ENCODE peak calls at places on chromosome 4, in nine cellular contexts. M is HCT116, D is cardiac muscle cell, B is AG04450, Y is upper lobe of left lung, A is tibial nerve, O is SJCRH30, H is SK-N-SH, N is pancreas. T is an unnamed sample. For H3K9me3, the result is how much of the 10 kb centered on the place peaks cover.

GRCh38 chr4:113446019-113446418 is 315.5 kb downstream of the CAMK2D start:
- DNase-seq in M (peak), D (peak), B (no peak), Y (no peak), A (no peak), O (peak), H (no peak), N (no peak), T (no peak)

GRCh38 chr4:76950846-76951321 is 1.3 kb downstream of the SEPTIN11 start:
- DNase-seq in M (no peak), D (peak), B (no peak), Y (no peak), A (no peak), O (peak), H (peak), N (peak), T (peak)

GRCh38 chr4:111991797-111992196 is 153.5 kb upstream of the FAM241A start:
- DNase-seq in M (peak), D (peak), B (peak), Y (no peak), A (no peak), O (no peak), H (no peak), N (no peak), T (no peak)

GRCh38 chr4:6195602-6196319 is 4.6 kb downstream of the JAKMIP1 start:
- DNase-seq in M (no peak), D (no peak), B (no peak), Y (no peak), A (no peak), O (no peak), H (no peak), N (no peak), T (no peak)

GRCh38 chr4:13504374-13504773 is 20.2 kb upstream of the RAB28 start:
- DNase-seq in M (no peak), D (no peak), B (no peak), Y (no peak), A (no peak), O (no peak), H (no peak), N (no peak), T (no peak)

GRCh38 chr4:184805462-184806245 is 20.1 kb downstream of the ACSL1 start:
- DNase-seq in M (no peak), D (no peak), B (no peak), Y (peak), A (peak), O (no peak), H (peak), N (peak), T (peak)

GRCh38 chr4:186685744-186686143 is 37.9 kb downstream of the FAT1 start:
- DNase-seq in M (peak), D (peak), B (peak), Y (no peak), A (no peak), O (no peak), H (no peak), N (no peak), T (no peak)

GRCh38 chr4:47349323-47349722 is 114.2 kb downstream of the COMMD8 start:
- DNase-seq in M (no peak), D (no peak), B (peak), Y (no peak), A (no peak), O (no peak), H (no peak), N (no peak), T (no peak)

GRCh38 chr4:78612398-78613005 is 60.9 kb downstream of the ANXA3 start:
- DNase-seq in M (no peak), D (peak), B (peak), Y (no peak), A (no peak), O (no peak), H (peak), N (no peak), T (no peak)

GRCh38 chr4:152352645-152353116 is 183.2 kb downstream of the FBXW7 start:
- DNase-seq in M (peak), D (peak), B (peak), Y (no peak), A (peak), O (peak), H (peak), N (no peak), T (peak)

GRCh38 chr4:111943796-111944203 is 201.5 kb upstream of the FAM241A start:
- DNase-seq in M (peak), D (peak), B (no peak), Y (no peak), A (no peak), O (peak), H (peak), N (peak), T (no peak)

GRCh38 chr4:117692538-117692937 is 341.7 kb upstream of the NDST3 start:
- DNase-seq in M (no peak), D (no peak), B (no peak), Y (no peak), A (no peak), O (peak), H (no peak), N (no peak), T (no peak)

GRCh38 chr4:101931619-101932018 is 141.1 kb downstream of the BANK1 start:
- DNase-seq in M (no peak), D (no peak), B (no peak), Y (no peak), A (no peak), O (no peak), H (no peak), N (no peak), T (no peak)

GRCh38 chr4:170801771-170802170 is 712.0 kb upstream of the AADAT start:
- DNase-seq in M (no peak), D (no peak), B (no peak), Y (no peak), A (no peak), O (no peak), H (no peak), N (no peak), T (no peak)

GRCh38 chr4:163048447-163048846 is 118.2 kb downstream of the NAF1 start:
- DNase-seq in M (peak), D (peak), B (no peak), Y (no peak), A (no peak), O (peak), H (peak), N (peak), T (no peak)

GRCh38 chr4:83850435-83850834 is 314.5 kb downstream of the GPAT3 start:
- DNase-seq in M (no peak), D (no peak), B (no peak), Y (no peak), A (no peak), O (no peak), H (no peak), N (no peak), T (no peak)

GRCh38 chr4:113024373-113024772 is 25.1 kb upstream of the ANK2 start:
- DNase-seq in M (no peak), D (no peak), B (no peak), Y (no peak), A (no peak), O (no peak), H (no peak), N (no peak), T (no peak)

GRCh38 chr4:4782969-4783368 is 76.5 kb upstream of the MSX1 start:
- DNase-seq in M (no peak), D (peak), B (no peak), Y (no peak), A (no peak), O (no peak), H (no peak), N (no peak), T (no peak)

GRCh38 chr4:181966084-181966483 is 277.1 kb upstream of the TENM3 start:
- DNase-seq in M (no peak), D (no peak), B (no peak), Y (no peak), A (no peak), O (peak), H (peak), N (no peak), T (no peak)

GRCh38 chr4:123477804-123478209 is 81.2 kb downstream of the SPRY1 start:
- DNase-seq in M (no peak), D (peak), B (no peak), Y (no peak), A (no peak), O (peak), H (no peak), N (no peak), T (no peak)

GRCh38 chr4:118989098-118990080 is 100.7 kb downstream of the SYNPO2 start:
- DNase-seq in M (no peak), D (peak), B (no peak), Y (no peak), A (no peak), O (no peak), H (no peak), N (no peak), T (no peak)

GRCh38 chr4:99808260-99808857 is 8.3 kb upstream of the DAPP1 start:
- DNase-seq in M (peak), D (peak), B (no peak), Y (no peak), A (peak), O (peak), H (peak), N (peak), T (peak)

GRCh38 chr4:115190529-115190928 is 77.1 kb upstream of the NDST4 start:
- DNase-seq in M (no peak), D (no peak), B (no peak), Y (no peak), A (no peak), O (no peak), H (no peak), N (no peak), T (no peak)

GRCh38 chr4:139918994-139919393 is 235.0 kb downstream of the MAML3 start:
- DNase-seq in M (no peak), D (no peak), B (no peak), Y (no peak), A (no peak), O (no peak), H (no peak), N (no peak), T (no peak)

GRCh38 chr4:108166038-108166437 is 2.7 kb downstream of the LEF1 start:
- DNase-seq in M (no peak), D (no peak), B (no peak), Y (no peak), A (no peak), O (no peak), H (no peak), N (no peak), T (no peak)

GRCh38 chr4:22483551-22483981 is 32.3 kb downstream of the ADGRA3 start:
- DNase-seq in M (no peak), D (peak), B (peak), Y (no peak), A (no peak), O (no peak), H (no peak), N (no peak), T (no peak)

GRCh38 chr4:8756816-8757215 is 114.8 kb downstream of the HMX1 start:
- DNase-seq in M (no peak), D (no peak), B (no peak), Y (no peak), A (no peak), O (no peak), H (no peak), N (peak), T (no peak)

GRCh38 chr4:8846046-8846720 is 25.5 kb downstream of the HMX1 start:
- DNase-seq in M (no peak), D (no peak), B (no peak), Y (no peak), A (no peak), O (no peak), H (peak), N (no peak), T (no peak)

GRCh38 chr4:165403667-165404066 is 24.9 kb downstream of the CPE start:
- DNase-seq in M (no peak), D (no peak), B (no peak), Y (no peak), A (no peak), O (no peak), H (peak), N (no peak), T (no peak)

GRCh38 chr4:1711055-1711905 is 839 bp downstream of the SLBP start:
- DNase-seq in M (no peak), D (peak), B (no peak), Y (no peak), A (no peak), O (peak), H (no peak), N (peak), T (peak)

GRCh38 chr4:151169900-151170299 is 70.5 kb downstream of the RPS3A start:
- DNase-seq in M (no peak), D (peak), B (peak), Y (no peak), A (no peak), O (no peak), H (peak), N (no peak), T (no peak)

GRCh38 chr4:89021062-89021461 is 35.9 kb downstream of the FAM13A start:
- DNase-seq in M (no peak), D (no peak), B (no peak), Y (no peak), A (no peak), O (no peak), H (no peak), N (no peak), T (no peak)

GRCh38 chr4:64781737-64782326 is 372.6 kb upstream of the TECRL start:
- DNase-seq in M (no peak), D (peak), B (no peak), Y (no peak), A (no peak), O (no peak), H (peak), N (no peak), T (no peak)

GRCh38 chr4:8721621-8722020 is 129.1 kb downstream of the CPZ start:
- DNase-seq in M (no peak), D (no peak), B (no peak), Y (no peak), A (no peak), O (no peak), H (no peak), N (no peak), T (no peak)

GRCh38 chr4:128354205-128354821 is 66.7 kb upstream of the PGRMC2 start:
- DNase-seq in M (no peak), D (peak), B (peak), Y (no peak), A (no peak), O (peak), H (peak), N (no peak), T (peak)

DNA sequence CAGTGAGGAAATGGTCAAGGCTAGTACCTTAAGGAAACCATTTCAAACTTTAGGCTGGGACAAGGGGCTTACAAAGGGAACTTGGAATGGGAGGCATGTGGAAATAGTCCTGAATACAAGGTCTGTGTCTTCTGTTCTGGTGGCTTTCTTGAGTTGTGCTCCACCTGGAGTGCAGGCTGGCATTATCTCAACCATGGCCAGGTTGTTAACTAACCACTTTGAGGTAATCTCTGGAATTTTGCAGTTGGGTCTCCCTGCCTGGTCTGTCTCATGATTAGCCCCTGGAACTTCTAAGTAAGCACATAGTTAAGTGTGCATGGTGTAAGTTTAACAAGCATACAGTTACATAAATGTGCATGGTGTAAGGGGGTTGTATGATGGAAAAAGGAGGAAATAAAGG is 77.5 kb downstream of the PCDH18 start:
- DNase-seq in M (no peak), D (no peak), B (no peak), Y (no peak), A (no peak), O (no peak), H (no peak), N (no peak), T (no peak)
- H3K4me3 ChIP-seq in M (no peak), D (no peak), B (no peak), Y (no peak), A (no peak), O (no peak), H (no peak), N (no peak), T (no peak)

GRCh38 chr4:52288212-52288611 is 237.1 kb downstream of the SPATA18 start:
- DNase-seq in M (no peak), D (no peak), B (no peak), Y (no peak), A (no peak), O (no peak), H (no peak), N (no peak), T (no peak)

GRCh38 chr4:52292245-52292644 is 241.1 kb downstream of the SPATA18 start:
- DNase-seq in M (no peak), D (no peak), B (no peak), Y (no peak), A (no peak), O (no peak), H (no peak), N (no peak), T (no peak)

GRCh38 chr4:52290468-52290867 is 239.4 kb downstream of the SPATA18 start:
- DNase-seq in M (no peak), D (no peak), B (no peak), Y (no peak), A (no peak), O (no peak), H (no peak), N (no peak), T (no peak)
- H3K27ac ChIP-seq in M (no peak), D (no peak), B (no peak), Y (no peak), A (no peak), O (no peak), H (peak), N (no peak), T (no peak)

GRCh38 chr4:33512397-33512796 is 2731.9 kb downstream of the ARAP2 start:
- DNase-seq in M (no peak), D (no peak), B (no peak), Y (no peak), A (no peak), O (no peak), H (no peak), N (no peak), T (no peak)
- H3K9me3 ChIP-seq in M (under half), D (under half), B (under half), Y (under half), A (under half), O (under half), H (under half), N (under half), T (under half)

GRCh38 chr4:688695-689497 is at the start of gene SLC49A3:
- DNase-seq in M (no peak), D (peak), B (no peak), Y (peak), A (no peak), O (no peak), H (no peak), N (peak), T (peak)
- H3K4me3 ChIP-seq in M (peak), D (no peak), B (no peak), Y (peak), A (peak), O (no peak), H (no peak), N (peak), T (peak)

DNA sequence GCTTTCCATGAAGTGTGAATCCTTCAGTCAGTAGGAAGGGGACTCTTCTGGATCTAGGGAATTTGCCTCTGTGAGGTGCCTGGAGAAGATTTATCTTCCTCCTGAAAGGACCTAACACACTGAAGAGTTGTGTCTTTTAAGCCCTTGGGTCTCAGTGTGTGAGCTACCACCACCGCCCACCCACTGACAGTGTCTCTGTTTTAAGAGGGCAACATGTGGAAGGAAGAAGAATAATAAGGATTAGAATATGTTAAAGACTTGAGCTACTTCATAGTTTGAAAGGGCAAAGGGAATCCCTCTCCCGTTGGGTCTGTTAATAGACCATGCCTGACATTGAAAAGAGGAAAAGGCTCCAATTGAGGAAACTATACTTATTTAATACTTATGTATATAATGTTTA is 64.3 kb upstream of the TLR2 start:
- DNase-seq in M (no peak), D (no peak), B (no peak), Y (no peak), A (no peak), O (no peak), H (no peak), N (no peak), T (no peak)
- H3K27ac ChIP-seq in M (no peak), D (no peak), B (no peak), Y (no peak), A (no peak), O (no peak), H (peak), N (no peak), T (no peak)

GRCh38 chr4:20028694-20029093 is 223.0 kb upstream of the SLIT2 start:
- DNase-seq in M (peak), D (no peak), B (no peak), Y (no peak), A (no peak), O (no peak), H (no peak), N (no peak), T (no peak)
- H3K9me3 ChIP-seq in M (under half), D (under half), B (under half), Y (under half), A (under half), O (under half), H (under half), N (under half), T (under half)

DNA sequence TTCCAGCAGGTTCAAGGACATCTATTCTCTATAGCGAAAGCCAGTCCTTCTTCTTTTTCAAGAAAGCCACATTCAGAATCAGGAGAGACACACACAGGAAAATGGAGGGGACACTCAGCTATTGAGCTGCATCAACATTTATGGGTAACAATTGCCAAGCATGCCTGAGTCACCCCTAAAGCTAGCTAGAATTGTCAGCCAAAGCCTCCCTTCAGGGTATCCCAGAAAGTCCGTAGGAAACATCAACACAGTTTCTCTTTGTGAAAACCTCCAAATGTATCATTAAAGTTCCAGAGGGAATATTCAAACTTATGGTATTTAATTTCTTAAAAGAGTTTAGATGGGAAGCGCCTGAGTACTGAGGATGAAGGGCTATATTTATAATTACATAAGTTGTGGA is 331.1 kb upstream of the SLC7A11 start:
- DNase-seq in M (no peak), D (no peak), B (no peak), Y (no peak), A (no peak), O (no peak), H (no peak), N (no peak), T (no peak)
- H3K4me3 ChIP-seq in M (no peak), D (no peak), B (no peak), Y (no peak), A (no peak), O (no peak), H (no peak), N (no peak), T (no peak)

T was measured in heart right ventricle.